ENCODE peak calls at places on chromosomes 1 and 21, in nine cellular contexts. E is heart left ventricle, I is ovary, Q is suprapubic skin, K is prostate gland, V is HCT116, Y is lower leg skin, P is Peyer's patch, X is transverse colon. S is an unnamed sample.

GRCh38 chr1:7704214-7705047 is 66.7 kb upstream of the VAMP3 start:
- DNase-seq in P (peak; percentile 96), V (peak; percentile 77), E (peak; percentile 95), Y (peak; percentile 98), K (peak; percentile 96), X (peak; percentile 95), I (peak; percentile 84), Q (peak; percentile 95), S (peak; percentile 93)

GRCh38 chr1:177976596-177976995 is 6.7 kb upstream of the SEC16B start:
- DNase-seq in V (no peak), E (no peak), K (no peak), Y (no peak), X (no peak), P (no peak), Q (no peak), I (no peak), S (no peak)

GRCh38 chr1:154743536-154744036 is 126.5 kb downstream of the KCNN3 start:
- DNase-seq in V (no peak), E (no peak), X (no peak), Q (no peak), Y (peak; percentile 29), I (no peak), P (no peak), K (no peak), S (no peak)

GRCh38 chr1:33727310-33727709 is 136.6 kb upstream of the HMGB4 start:
- DNase-seq in Q (no peak), P (no peak), V (no peak), K (no peak), E (no peak), X (no peak), I (no peak), Y (peak; percentile 25), S (no peak)

GRCh38 chr1:91640877-91641526 is 140.4 kb downstream of the CDC7 start:
- DNase-seq in I (no peak), P (no peak), Q (no peak), E (no peak), K (no peak), V (no peak), X (no peak), Y (no peak), S (no peak)

GRCh38 chr1:85940621-85941306 is 215.8 kb downstream of the COL24A1 start:
- DNase-seq in K (no peak), I (no peak), X (no peak), V (no peak), P (no peak), E (no peak), Q (no peak), Y (no peak), S (no peak)

GRCh38 chr21:46205121-46205520 is 20.9 kb upstream of the SPATC1L start:
- DNase-seq in P (peak; percentile 43), Y (no peak), Q (peak; percentile 18), K (no peak), I (no peak), E (no peak), V (no peak), X (no peak), S (no peak)

GRCh38 chr1:206469411-206469932 is 804 bp upstream of the IKBKE start:
- DNase-seq in Q (no peak), E (no peak), X (peak; percentile 70), I (no peak), K (no peak), P (peak; percentile 50), V (no peak), Y (no peak), S (no peak)

DNA sequence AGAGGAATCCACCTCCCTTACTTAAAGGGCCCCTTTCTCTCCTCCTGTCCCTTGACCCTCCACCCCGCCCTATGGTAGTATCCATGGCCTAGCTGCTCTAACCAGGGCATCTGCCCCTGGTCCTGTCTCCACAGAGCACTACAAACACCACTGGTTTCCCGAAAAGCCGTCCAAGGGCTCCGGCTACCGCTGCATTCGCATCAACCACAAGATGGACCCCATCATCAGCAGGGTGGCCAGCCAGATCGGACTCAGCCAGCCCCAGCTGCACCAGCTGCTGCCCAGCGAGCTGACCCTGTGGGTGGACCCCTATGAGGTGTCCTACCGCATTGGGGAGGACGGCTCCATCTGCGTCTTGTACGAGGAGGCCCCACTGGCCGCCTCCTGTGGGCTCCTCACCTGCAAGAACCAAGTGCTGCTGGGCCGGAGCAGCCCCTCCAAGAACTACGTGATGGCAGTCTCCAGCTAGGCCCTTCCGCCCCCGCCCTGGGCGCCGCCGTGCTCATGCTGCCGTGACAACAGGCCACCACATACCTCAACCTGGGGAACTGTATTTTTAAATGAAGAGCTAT is 1.7 kb downstream of the BTG2 start:
- DNase-seq in E (peak; percentile 51), Y (no peak), P (peak; percentile 62), V (no peak), Q (no peak), X (peak; percentile 64), I (no peak), K (no peak), S (no peak)
- TF ChIP-seq POLR2A in E (no peak), Y (no peak), P (no peak), V (no peak), Q (no peak), X (no peak), I (no peak), K (peak; percentile 4), S (no peak)

DNA sequence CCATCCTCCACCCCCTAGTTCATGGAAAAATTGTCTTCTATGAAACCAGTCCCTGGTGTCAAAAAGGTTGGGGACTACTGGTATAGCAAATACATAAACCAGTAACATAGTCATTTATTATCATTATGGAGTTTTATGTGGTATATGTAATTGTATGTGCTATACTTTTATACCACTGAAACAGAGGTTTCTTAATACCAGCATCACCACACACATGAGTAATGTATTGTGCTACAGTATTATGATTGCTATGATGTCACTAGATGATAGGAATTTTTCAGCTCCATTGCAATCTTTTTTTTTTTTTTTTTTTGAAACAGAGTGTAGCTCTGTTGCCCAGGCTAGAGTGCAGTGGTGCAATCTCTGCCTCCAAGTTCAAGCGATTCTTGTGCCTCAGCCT is 5.7 kb upstream of the PAXBP1 start:
- DNase-seq in Q (no peak), I (no peak), V (no peak), E (no peak), Y (no peak), K (no peak), X (no peak), P (no peak), S (no peak)
- TF ChIP-seq POLR2A in Q (no peak), I (no peak), V (no peak), E (no peak), Y (no peak), K (no peak), X (no peak), P (no peak), S (no peak)

GRCh38 chr1:100894622-100895539 is at the start of gene EXTL2:
- DNase-seq in K (peak; percentile 89), I (peak; percentile 80), Q (peak; percentile 91), X (peak; percentile 92), Y (peak; percentile 95), P (peak; percentile 86), V (peak; percentile 86), E (peak; percentile 92), S (peak; percentile 63)

GRCh38 chr1:100895540-100896480 is at the start of gene SLC30A7:
- DNase-seq in Q (peak; percentile 98), X (peak; percentile 98), P (peak; percentile 98), E (peak; percentile 97), V (peak; percentile 68), K (peak; percentile 94), Y (peak; percentile 99), I (peak; percentile 94), S (peak; percentile 94)

GRCh38 chr1:100892554-100892953 is 2.1 kb downstream of the EXTL2 start:
- DNase-seq in Q (no peak), Y (no peak), X (no peak), P (no peak), V (no peak), I (no peak), E (no peak), K (no peak), S (no peak)

GRCh38 chr1:100893718-100894117 is 924 bp downstream of the EXTL2 start:
- DNase-seq in Y (no peak), I (no peak), Q (no peak), P (no peak), X (no peak), V (no peak), E (no peak), K (no peak), S (no peak)

GRCh38 chr1:100896481-100896982 is 642 bp downstream of the SLC30A7 start:
- DNase-seq in Q (no peak), E (no peak), K (peak; percentile 7), P (no peak), V (peak; percentile 38), X (peak; percentile 40), Y (no peak), I (no peak), S (peak; percentile 87)
- TF ChIP-seq POLR2A in Q (no peak), E (no peak), K (peak; percentile 21), P (no peak), V (no peak), X (no peak), Y (no peak), I (no peak), S (peak; percentile 77)

GRCh38 chr21:36321325-36322082 is 1.5 kb downstream of the MORC3 start:
- DNase-seq in K (peak; percentile 17), I (no peak), Y (no peak), V (no peak), P (no peak), E (no peak), Q (no peak), X (no peak), S (peak; percentile 79)
- TF ChIP-seq POLR2A in K (no peak), I (no peak), Y (no peak), V (no peak), P (no peak), E (no peak), Q (no peak), X (no peak), S (no peak)

DNA sequence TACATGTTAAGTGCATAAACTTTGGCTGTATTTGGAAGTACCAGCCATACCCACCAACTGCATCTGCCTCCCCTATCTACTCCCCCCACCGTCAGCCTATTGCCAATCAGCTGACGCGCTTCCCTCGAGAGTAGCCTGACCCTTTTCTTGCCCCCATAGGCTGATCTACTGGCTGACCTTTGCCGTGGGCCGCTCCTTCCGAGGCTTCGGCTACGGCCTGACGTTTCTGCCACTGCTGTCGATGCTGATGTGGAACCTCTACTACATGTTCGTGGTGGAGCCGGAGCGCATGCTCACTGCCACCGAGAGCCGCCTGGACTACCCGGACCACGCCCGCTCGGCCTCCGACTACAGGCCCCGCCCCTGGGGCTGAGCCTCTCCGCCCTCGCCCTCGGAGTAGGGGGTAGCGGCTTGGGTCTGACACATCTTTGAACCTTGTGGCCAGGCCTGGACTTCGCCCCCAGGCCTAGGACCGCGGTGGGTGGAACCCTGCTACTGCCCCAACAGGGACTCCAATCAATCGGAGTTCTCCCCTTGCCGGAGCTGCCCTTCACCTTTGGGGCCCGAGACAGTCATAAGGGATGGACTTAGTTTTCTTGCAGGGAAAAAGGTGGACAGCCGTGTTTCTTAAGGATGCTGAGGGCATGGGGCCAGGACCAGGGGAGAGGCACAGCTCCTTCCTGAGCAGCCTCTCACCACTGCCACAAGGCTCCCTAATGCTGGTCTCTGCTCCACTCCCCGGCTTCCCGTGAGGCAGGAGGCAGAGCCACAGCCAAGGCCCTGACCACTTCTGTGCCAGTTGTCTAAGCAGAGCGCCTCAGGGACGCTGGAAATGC is 4.0 kb downstream of the GLMP start:
- DNase-seq in K (peak; percentile 79), I (peak; percentile 89), E (peak; percentile 93), Y (peak; percentile 97), Q (peak; percentile 95), V (no peak), X (peak; percentile 92), P (peak; percentile 95), S (peak; percentile 86)
- TF ChIP-seq POLR2A in K (peak; percentile 31), I (no peak), E (peak; percentile 45), Y (no peak), Q (no peak), V (no peak), X (peak; percentile 54), P (peak; percentile 73), S (peak; percentile 58)

S was measured in erythroblast.